ENCODE peak calls at places on chromosomes 12 and 14, in four cellular contexts. G is HepG2, B is GM12878, H is H1. Z is an unnamed sample.

GRCh38 chr14:69354383-69355154 is 43.5 kb downstream of the ERH start:
- DNase-seq in G (peak; percentile 16), B (peak; percentile 87), H (no peak), Z (no peak)

GRCh38 chr14:26549571-26549970 is 48.3 kb downstream of the NOVA1 start:
- DNase-seq in G (no peak), B (no peak), H (no peak), Z (no peak)

GRCh38 chr12:39846971-39847661 is 227.5 kb upstream of the ABCD2 start:
- DNase-seq in G (peak; percentile 4), B (no peak), H (no peak), Z (no peak)

GRCh38 chr12:124321040-124321481 is 26.2 kb downstream of the RFLNA start:
- DNase-seq in G (peak; percentile 24), B (peak; percentile 24), H (peak; percentile 99), Z (peak; percentile 25)

GRCh38 chr14:61330511-61330910 is 9.1 kb downstream of the PRKCH start:
- DNase-seq in G (no peak), B (no peak), H (no peak), Z (no peak)

GRCh38 chr12:262817-263216 is at the start of gene SLC6A13:
- DNase-seq in G (no peak), B (no peak), H (no peak), Z (no peak)

GRCh38 chr12:2389079-2389790 is 336.4 kb downstream of the CACNA1C start:
- DNase-seq in G (no peak), B (no peak), H (no peak), Z (no peak)

GRCh38 chr12:19893514-19893913 is 454.2 kb downstream of the AEBP2 start:
- DNase-seq in G (no peak), B (no peak), H (no peak), Z (no peak)

GRCh38 chr12:46661161-46661845 is 164.5 kb downstream of the SLC38A4 start:
- DNase-seq in G (peak; percentile 77), B (peak; percentile 48), H (no peak), Z (peak; percentile 49)

GRCh38 chr14:89578048-89578619 is 161.1 kb upstream of the FOXN3 start:
- DNase-seq in G (no peak), B (no peak), H (no peak), Z (no peak)

GRCh38 chr14:65336191-65336591 is 76.3 kb upstream of the FUT8 start:
- DNase-seq in G (no peak), B (no peak), H (no peak), Z (no peak)

GRCh38 chr12:93080994-93081809 is 152.1 kb upstream of the EEA1 start:
- DNase-seq in G (peak; percentile 74), B (no peak), H (peak; percentile 51), Z (peak; percentile 83)

GRCh38 chr12:17064834-17065233 is 458.9 kb upstream of the LMO3 start:
- DNase-seq in G (no peak), B (no peak), H (no peak), Z (no peak)

GRCh38 chr12:95102916-95103671 is 29.7 kb upstream of the NR2C1 start:
- DNase-seq in G (peak; percentile 18), B (peak; percentile 90), H (no peak), Z (no peak)

GRCh38 chr14:99560403-99560802 is 43.6 kb downstream of the CCDC85C start:
- DNase-seq in G (no peak), B (no peak), H (no peak), Z (no peak)

GRCh38 chr14:94355191-94355794 is 32.2 kb upstream of the SERPINA6 start:
- DNase-seq in G (peak; percentile 85), B (no peak), H (peak; percentile 61), Z (peak; percentile 15)

GRCh38 chr14:62710811-62711210 is 334.4 kb downstream of the KCNH5 start:
- DNase-seq in G (no peak), B (no peak), H (no peak), Z (no peak)

GRCh38 chr12:51051787-51052186 is 3.7 kb downstream of the LETMD1 start:
- DNase-seq in G (no peak), B (no peak), H (no peak), Z (no peak)

GRCh38 chr12:122250047-122250446 is 16.2 kb downstream of the VPS33A start:
- DNase-seq in G (no peak), B (no peak), H (no peak), Z (no peak)

GRCh38 chr14:60632777-60633176 is 16.5 kb downstream of the SIX1 start:
- DNase-seq in G (no peak), B (peak; percentile 30), H (no peak), Z (no peak)

GRCh38 chr14:22882529-22883190 is 362 bp upstream of the REM2 start:
- DNase-seq in G (no peak), B (no peak), H (peak; percentile 64), Z (peak; percentile 22)

GRCh38 chr12:93713800-93714199 is 36.6 kb downstream of the CRADD start:
- DNase-seq in G (no peak), B (no peak), H (no peak), Z (no peak)

GRCh38 chr12:123990512-123990911 is 17.5 kb downstream of the ZNF664 start:
- DNase-seq in G (no peak), B (no peak), H (no peak), Z (no peak)

GRCh38 chr14:68193970-68194634 is 374.5 kb downstream of the RAD51B start:
- DNase-seq in G (no peak), B (no peak), H (no peak), Z (no peak)

GRCh38 chr14:74478996-74479635 is 14.0 kb downstream of the NPC2 start:
- DNase-seq in G (peak; percentile 13), B (no peak), H (no peak), Z (peak; percentile 30)

GRCh38 chr12:39587247-39587646 is 32.4 kb downstream of the ABCD2 start:
- DNase-seq in G (no peak), B (no peak), H (no peak), Z (no peak)

GRCh38 chr12:126447346-126447745 is 1382.1 kb downstream of the AACS start:
- DNase-seq in G (no peak), B (no peak), H (no peak), Z (no peak)

GRCh38 chr12:103868215-103868614 is 27.2 kb upstream of the NT5DC3 start:
- DNase-seq in G (no peak), B (no peak), H (no peak), Z (no peak)

GRCh38 chr12:61531195-61531594 is 729.0 kb upstream of the USP15 start:
- DNase-seq in G (no peak), B (no peak), H (no peak), Z (no peak)

GRCh38 chr12:61536117-61536516 is 724.1 kb upstream of the USP15 start:
- DNase-seq in G (no peak), B (no peak), H (no peak), Z (no peak)

GRCh38 chr12:61525331-61525730 is 734.9 kb upstream of the USP15 start:
- DNase-seq in G (no peak), B (no peak), H (no peak), Z (no peak)

GRCh38 chr12:61524851-61525250 is 735.4 kb upstream of the USP15 start:
- DNase-seq in G (no peak), B (no peak), H (no peak), Z (no peak)

DNA sequence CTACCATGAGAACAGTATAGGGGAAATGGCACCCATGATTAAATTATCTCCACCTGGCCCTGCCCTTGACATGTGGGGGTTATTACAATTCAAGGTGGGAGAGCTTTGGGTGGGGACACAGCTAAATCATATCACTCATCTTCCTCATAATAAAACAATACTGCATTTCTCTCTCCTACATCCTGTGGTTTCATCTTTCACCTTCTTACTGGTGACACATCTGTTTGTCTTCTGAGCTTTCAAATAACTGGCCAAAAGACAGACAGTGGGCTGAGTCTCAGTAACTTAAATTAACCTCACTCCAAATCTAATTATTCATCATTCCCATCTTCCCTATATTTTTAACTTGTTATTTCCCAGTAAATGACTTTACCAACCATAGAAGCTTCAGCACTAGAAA is 729.7 kb upstream of the USP15 start:
- DNase-seq in G (no peak), B (no peak), H (no peak), Z (no peak)
- TF ChIP-seq SUZ12 in G (no peak), B (no peak), H (no peak), Z (no peak)

DNA sequence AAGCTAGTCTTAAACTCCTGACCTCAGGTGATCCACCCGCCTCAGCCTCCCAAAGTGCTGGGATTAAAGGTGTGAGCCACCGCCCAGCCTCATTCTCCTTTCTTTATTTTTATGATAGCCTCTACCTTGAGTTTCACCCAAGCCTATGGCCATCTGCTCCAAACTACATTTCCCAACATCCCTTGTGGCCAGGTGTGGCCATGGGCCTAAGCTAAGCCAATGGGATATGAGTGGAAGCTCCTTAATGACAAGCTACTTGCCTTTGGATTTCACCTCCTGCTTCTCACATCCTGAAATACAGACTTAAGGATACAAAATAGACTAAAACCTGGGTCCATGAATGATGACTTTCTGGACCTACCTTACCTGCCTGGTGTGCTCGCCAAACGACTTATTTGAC is 46.2 kb downstream of the DPF3 start:
- DNase-seq in G (no peak), B (no peak), H (no peak), Z (no peak)
- TF ChIP-seq YY1 in G (no peak), B (no peak), H (peak; percentile 63), Z (no peak)

DNA sequence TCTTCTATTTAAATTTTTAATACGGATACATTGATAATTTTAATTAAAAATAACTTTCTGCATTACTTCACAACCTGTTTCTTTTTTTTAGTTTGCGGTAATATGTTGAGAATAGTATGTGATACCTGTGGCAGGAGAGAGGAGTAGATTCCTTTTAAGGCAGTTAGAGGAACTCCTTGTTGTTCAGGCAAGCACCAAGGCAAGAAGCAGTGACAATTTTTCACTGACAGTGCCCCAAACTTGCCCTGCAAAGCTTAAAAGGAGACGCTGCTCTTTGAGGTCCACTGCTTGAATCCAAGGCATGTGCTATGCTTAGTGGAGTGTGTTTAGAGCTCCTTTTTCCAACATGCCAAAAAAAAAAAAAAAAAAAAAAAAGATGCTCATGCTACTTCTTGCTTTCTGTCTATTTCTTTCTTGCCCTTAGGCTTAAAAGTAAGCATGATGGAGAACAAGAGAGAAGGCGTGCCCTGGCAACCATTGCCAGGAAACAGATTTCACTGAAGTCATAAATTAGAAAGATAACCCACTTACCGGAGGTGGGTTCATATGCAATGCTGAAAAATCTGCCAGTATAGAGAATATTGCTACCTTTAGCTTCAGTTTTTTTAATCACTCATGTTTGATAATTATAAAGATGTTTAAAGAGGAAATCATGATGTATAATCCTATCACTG is 58.3 kb upstream of the DYRK2 start:
- DNase-seq in G (no peak), B (no peak), H (no peak), Z (no peak)
- H3K4me3 ChIP-seq in G (no peak overlapping the region), B (no peak overlapping the region), H (no peak overlapping the region), Z (no peak overlapping the region)

GRCh38 chr14:92531151-92531873 is 17.7 kb downstream of the RIN3 start:
- DNase-seq in G (no peak), B (no peak), H (no peak), Z (no peak)

GRCh38 chr14:92538412-92539017 is 24.9 kb downstream of the RIN3 start:
- DNase-seq in G (no peak), B (peak; percentile 42), H (no peak), Z (no peak)

GRCh38 chr14:92532490-92533163 is 19.0 kb downstream of the RIN3 start:
- DNase-seq in G (no peak), B (no peak), H (no peak), Z (no peak)

GRCh38 chr14:92539419-92539818 is 25.8 kb downstream of the RIN3 start:
- DNase-seq in G (no peak), B (no peak), H (no peak), Z (no peak)

GRCh38 chr14:92534863-92535654 is 21.5 kb downstream of the RIN3 start:
- DNase-seq in G (no peak), B (no peak), H (no peak), Z (no peak)
- TF ChIP-seq SUZ12 in G (no peak), B (no peak), H (no peak), Z (no peak)

Z was measured in NT2/D1.